ENCODE peak calls at places on chromosome 20, in eight cellular contexts. P is tibial nerve; I is astrocyte; E is ovary; C is endothelial cell of umbilical vein; K is CD8-positive, alpha-beta T cell; Q is thyroid gland; H is spleen. G is an unnamed sample.

GRCh38 chr20:56733967-56734366 is 104.9 kb downstream of the TFAP2C start:
- DNase-seq in P (no peak), I (no peak), E (no peak), C (no peak), K (no peak), Q (no peak), H (no peak), G (no peak)

GRCh38 chr20:731891-732560 is 36.3 kb downstream of the SLC52A3 start:
- DNase-seq in P (no peak), I (no peak), E (no peak), C (no peak), K (no peak), Q (no peak), H (peak; percentile 28), G (no peak)

GRCh38 chr20:33947709-33948295 is 45.9 kb upstream of the RALY start:
- DNase-seq in P (no peak), I (no peak), E (no peak), C (peak; percentile 24), K (peak; percentile 39), Q (no peak), H (no peak), G (no peak)

GRCh38 chr20:13401596-13401995 is 180.5 kb downstream of the ISM1 start:
- DNase-seq in P (no peak), I (no peak), E (no peak), C (peak; percentile 45), K (no peak), Q (no peak), H (no peak), G (no peak)

GRCh38 chr20:48380661-48381060 is 447.1 kb downstream of the PREX1 start:
- DNase-seq in P (no peak), I (no peak), E (no peak), C (no peak), K (no peak), Q (no peak), H (no peak), G (no peak)

GRCh38 chr20:45061244-45061643 is 39.7 kb downstream of the KCNS1 start:
- DNase-seq in P (no peak), I (peak; percentile 94), E (no peak), C (peak; percentile 61), K (no peak), Q (no peak), H (no peak), G (no peak)

GRCh38 chr20:40771848-40772247 is 82.8 kb upstream of the MAFB start:
- DNase-seq in P (no peak), I (no peak), E (no peak), C (no peak), K (no peak), Q (no peak), H (no peak), G (no peak)

GRCh38 chr20:60762386-60762785 is 489.7 kb upstream of the CDH4 start:
- DNase-seq in P (no peak), I (no peak), E (no peak), C (no peak), K (no peak), Q (no peak), H (no peak), G (no peak)

GRCh38 chr20:38563802-38564431 is 17.1 kb upstream of the ADIG start:
- DNase-seq in P (no peak), I (no peak), E (no peak), C (no peak), K (no peak), Q (no peak), H (no peak), G (no peak)

DNA sequence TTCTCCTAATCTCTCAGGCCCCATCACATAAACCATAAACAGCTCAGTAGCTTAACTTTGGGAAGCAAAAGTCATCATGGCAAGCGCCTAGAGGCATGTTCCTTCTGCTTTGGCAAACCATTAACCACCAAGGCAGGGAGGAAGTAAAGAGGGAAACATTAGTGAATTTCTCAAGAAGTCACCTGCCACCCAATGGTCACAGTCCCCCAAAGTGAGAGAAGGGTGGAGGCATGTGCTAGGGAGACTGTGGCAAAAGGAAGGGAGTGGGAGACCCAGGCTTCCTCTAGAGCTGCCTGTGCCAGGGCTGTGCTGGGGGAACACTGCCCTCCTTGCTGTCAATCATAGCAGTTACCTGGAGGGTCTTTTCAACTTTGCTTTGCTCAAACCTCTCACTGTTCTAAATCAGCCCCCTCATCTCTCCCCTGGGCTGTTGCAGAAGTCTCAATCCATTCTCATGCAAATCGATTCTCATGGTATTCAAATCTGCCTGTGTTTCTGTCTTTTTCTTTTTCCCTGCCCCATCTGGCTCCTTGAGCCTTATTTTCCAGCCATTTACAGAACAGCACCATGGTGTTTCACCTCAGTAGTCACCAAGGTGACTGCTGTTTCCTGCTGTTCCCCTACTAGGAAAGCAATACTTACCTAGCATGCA is 1.8 kb upstream of the RNF24 start:
- DNase-seq in P (no peak), I (no peak), E (no peak), C (no peak), K (no peak), Q (no peak), H (no peak), G (no peak)
- H3K4me1 ChIP-seq in P (peaks cover 27% of the 10 kb centered on the region), I (peaks cover 9% of the 10 kb centered on the region), E (peaks cover 3% of the 10 kb centered on the region), C (peaks cover 8% of the 10 kb centered on the region), K (peaks cover 17% of the 10 kb centered on the region), Q (peaks cover 48% of the 10 kb centered on the region), H (peaks cover 62% of the 10 kb centered on the region), G (peaks cover 21% of the 10 kb centered on the region)

DNA sequence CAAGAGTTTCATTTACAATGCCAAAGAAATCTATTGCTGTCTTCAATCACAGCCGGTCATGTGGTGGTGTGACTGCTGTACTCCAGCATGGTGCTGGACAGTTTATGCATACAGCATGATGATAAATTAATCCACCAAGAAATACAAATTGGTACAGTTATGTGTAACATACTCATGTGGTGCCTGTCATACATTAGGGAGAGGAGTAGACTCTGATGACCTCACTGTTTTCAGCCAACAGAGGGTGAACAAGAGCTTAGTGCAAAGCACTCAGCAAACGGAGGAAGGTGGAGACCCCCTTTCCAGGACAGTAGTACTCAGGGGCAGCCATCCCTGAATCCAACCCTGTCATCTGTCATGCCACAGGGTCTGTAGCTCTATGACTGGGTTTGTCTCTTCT is 178.4 kb upstream of the SYNDIG1 start:
- DNase-seq in P (no peak), I (no peak), E (no peak), C (no peak), K (no peak), Q (no peak), H (no peak), G (no peak)
- TF ChIP-seq CTCF in P (no peak), I (no peak), E (no peak), C (no peak), K (no peak), Q (no peak), H (no peak), G (no peak)

GRCh38 chr20:36471885-36472642 is 69.3 kb upstream of the MYL9 start:
- DNase-seq in P (no peak), I (no peak), E (no peak), C (no peak), K (no peak), Q (no peak), H (no peak), G (no peak)

GRCh38 chr20:36472656-36473071 is 68.7 kb upstream of the MYL9 start:
- DNase-seq in P (no peak), I (no peak), E (peak; percentile 45), C (no peak), K (peak; percentile 26), Q (peak; percentile 78), H (peak; percentile 79), G (peak; percentile 83)

GRCh38 chr20:36469973-36470372 is 71.3 kb upstream of the MYL9 start:
- DNase-seq in P (no peak), I (no peak), E (no peak), C (peak; percentile 58), K (no peak), Q (no peak), H (no peak), G (no peak)

GRCh38 chr20:36468149-36469000 is 72.9 kb upstream of the MYL9 start:
- DNase-seq in P (no peak), I (no peak), E (no peak), C (peak; percentile 48), K (no peak), Q (no peak), H (no peak), G (no peak)

GRCh38 chr20:36470482-36471062 is 70.7 kb upstream of the MYL9 start:
- DNase-seq in P (no peak), I (no peak), E (no peak), C (no peak), K (no peak), Q (no peak), H (no peak), G (no peak)
- H3K4me1 ChIP-seq in P (peaks cover 98% of the 10 kb centered on the region), I (peaks cover 68% of the 10 kb centered on the region), E (peaks cover 44% of the 10 kb centered on the region), C (peaks cover 52% of the 10 kb centered on the region), K (peaks cover 51% of the 10 kb centered on the region), Q (peaks cover 86% of the 10 kb centered on the region), H (peaks cover 95% of the 10 kb centered on the region), G (peaks cover 94% of the 10 kb centered on the region)

DNA sequence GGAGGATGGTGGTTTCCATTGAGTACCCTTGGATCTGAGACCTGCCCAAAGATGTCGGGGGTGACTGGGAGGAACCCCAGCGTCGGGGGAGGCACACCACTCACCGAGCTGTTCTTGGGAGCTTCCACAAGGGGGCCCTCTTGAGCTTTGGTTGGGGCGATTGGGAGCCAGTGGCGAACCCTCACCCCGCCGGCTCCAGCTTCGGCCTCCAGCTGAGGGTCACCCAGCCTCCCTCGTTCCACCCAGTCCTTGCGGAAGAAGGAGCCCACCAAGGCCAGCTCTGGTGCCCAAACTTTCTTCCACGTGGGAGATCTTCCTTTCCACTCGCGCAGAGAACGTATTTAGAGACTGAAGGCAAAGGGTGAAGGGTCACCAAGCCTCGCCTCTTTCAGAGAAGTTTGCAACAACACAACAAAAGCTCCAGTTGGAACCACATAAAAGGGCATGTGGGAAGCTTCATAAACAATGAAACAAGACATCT is 33.6 kb downstream of the APCDD1L start:
- DNase-seq in P (no peak), I (no peak), E (no peak), C (peak; percentile 46), K (peak; percentile 51), Q (no peak), H (no peak), G (no peak)
- TF ChIP-seq CTCF in P (peak; percentile 21), I (peak; percentile 17), E (no peak), C (peak; percentile 88), K (no peak), Q (no peak), H (no peak), G (peak; percentile 42)

GRCh38 chr20:2483504-2483903 is 12.9 kb upstream of the SNRPB start:
- DNase-seq in P (no peak), I (no peak), E (no peak), C (no peak), K (no peak), Q (no peak), H (no peak), G (no peak)
- H3K4me1 ChIP-seq in P (no peaks in the 10 kb centered on the region), I (no peaks in the 10 kb centered on the region), E (no peaks in the 10 kb centered on the region), C (no peaks in the 10 kb centered on the region), K (no peaks in the 10 kb centered on the region), Q (no peaks in the 10 kb centered on the region), H (no peaks in the 10 kb centered on the region), G (no peaks in the 10 kb centered on the region)

DNA sequence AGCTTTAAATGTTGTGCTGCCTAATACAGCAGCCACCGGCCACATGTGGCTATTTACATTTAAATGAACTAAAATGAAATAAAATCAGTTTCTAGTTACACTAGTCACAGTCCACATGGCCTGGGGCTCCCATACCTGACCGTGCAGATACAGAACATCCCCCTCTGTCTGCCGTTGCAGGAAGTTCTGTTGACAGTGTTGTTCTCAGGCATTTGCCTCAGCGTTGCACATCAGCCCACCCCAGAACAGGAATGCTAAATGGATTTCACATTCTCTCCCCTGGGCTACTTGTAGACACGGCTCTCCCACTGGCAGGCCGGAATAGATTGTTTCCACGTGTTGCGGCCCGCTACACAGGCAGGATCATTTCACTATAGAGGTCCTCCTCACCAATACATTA is 26.3 kb downstream of the JAG1 start:
- DNase-seq in P (peak; percentile 48), I (no peak), E (no peak), C (no peak), K (no peak), Q (no peak), H (no peak), G (no peak)
- TF ChIP-seq CTCF in P (peak; percentile 31), I (peak; percentile 17), E (no peak), C (peak; percentile 18), K (no peak), Q (no peak), H (no peak), G (no peak)